ENCODE peak calls at places on chromosome 18, in ten cellular contexts. One of them, this sample, is unnamed.

GRCh38 chr18:24818451-24818850 is 358.0 kb downstream of the HRH4 start:
- DNase-seq in BJ: no peak
- DNase-seq in prostate gland: no peak
- DNase-seq in activated CD8-positive, alpha-beta memory T cell treated with anti-CD3 and anti-CD28 coated beads, Interleukin-2, amount 10 ng/mL, durations not matched to agents 7 days and 5 days: no peak
- DNase-seq in HuH-7.5: no peak
- DNase-seq in cerebellum: peak; percentile 90
- DNase-seq in iPS-NIHi11: no peak
- DNase-seq in naive thymus-derived CD8-positive, alpha-beta T cell: no peak
- DNase-seq in activated naive CD4-positive, alpha-beta T cell treated with anti-CD3 and anti-CD28 coated beads, Interleukin-2, amount 50 U/mL, for 72 hours: no peak
- DNase-seq in NCI-H446 treated with DMSO at 0.1 percent for 48 hours: peak; percentile 82
- DNase-seq in this sample: no peak

GRCh38 chr18:58334061-58334460 is 290.0 kb downstream of the NEDD4L start:
- DNase-seq in BJ: no peak
- DNase-seq in prostate gland: no peak
- DNase-seq in activated CD8-positive, alpha-beta memory T cell treated with anti-CD3 and anti-CD28 coated beads, Interleukin-2, amount 10 ng/mL, durations not matched to agents 7 days and 5 days: no peak
- DNase-seq in HuH-7.5: no peak
- DNase-seq in cerebellum: no peak
- DNase-seq in iPS-NIHi11: no peak
- DNase-seq in naive thymus-derived CD8-positive, alpha-beta T cell: no peak
- DNase-seq in activated naive CD4-positive, alpha-beta T cell treated with anti-CD3 and anti-CD28 coated beads, Interleukin-2, amount 50 U/mL, for 72 hours: no peak
- DNase-seq in NCI-H446 treated with DMSO at 0.1 percent for 48 hours: no peak
- DNase-seq in this sample: no peak

GRCh38 chr18:30487962-30488361 is 554.6 kb downstream of the DSC3 start:
- DNase-seq in BJ: no peak
- DNase-seq in prostate gland: no peak
- DNase-seq in activated CD8-positive, alpha-beta memory T cell treated with anti-CD3 and anti-CD28 coated beads, Interleukin-2, amount 10 ng/mL, durations not matched to agents 7 days and 5 days: no peak
- DNase-seq in HuH-7.5: no peak
- DNase-seq in cerebellum: no peak
- DNase-seq in iPS-NIHi11: no peak
- DNase-seq in naive thymus-derived CD8-positive, alpha-beta T cell: no peak
- DNase-seq in activated naive CD4-positive, alpha-beta T cell treated with anti-CD3 and anti-CD28 coated beads, Interleukin-2, amount 50 U/mL, for 72 hours: no peak
- DNase-seq in NCI-H446 treated with DMSO at 0.1 percent for 48 hours: no peak
- DNase-seq in this sample: no peak

GRCh38 chr18:53984021-53984420 is 240.4 kb downstream of the MBD2 start:
- DNase-seq in BJ: no peak
- DNase-seq in prostate gland: no peak
- DNase-seq in activated CD8-positive, alpha-beta memory T cell treated with anti-CD3 and anti-CD28 coated beads, Interleukin-2, amount 10 ng/mL, durations not matched to agents 7 days and 5 days: no peak
- DNase-seq in HuH-7.5: no peak
- DNase-seq in cerebellum: no peak
- DNase-seq in iPS-NIHi11: no peak
- DNase-seq in naive thymus-derived CD8-positive, alpha-beta T cell: no peak
- DNase-seq in activated naive CD4-positive, alpha-beta T cell treated with anti-CD3 and anti-CD28 coated beads, Interleukin-2, amount 50 U/mL, for 72 hours: no peak
- DNase-seq in NCI-H446 treated with DMSO at 0.1 percent for 48 hours: no peak
- DNase-seq in this sample: no peak

GRCh38 chr18:58192519-58192918 is 148.5 kb downstream of the NEDD4L start:
- DNase-seq in BJ: no peak
- DNase-seq in prostate gland: no peak
- DNase-seq in activated CD8-positive, alpha-beta memory T cell treated with anti-CD3 and anti-CD28 coated beads, Interleukin-2, amount 10 ng/mL, durations not matched to agents 7 days and 5 days: no peak
- DNase-seq in HuH-7.5: no peak
- DNase-seq in cerebellum: no peak
- DNase-seq in iPS-NIHi11: no peak
- DNase-seq in naive thymus-derived CD8-positive, alpha-beta T cell: no peak
- DNase-seq in activated naive CD4-positive, alpha-beta T cell treated with anti-CD3 and anti-CD28 coated beads, Interleukin-2, amount 50 U/mL, for 72 hours: no peak
- DNase-seq in NCI-H446 treated with DMSO at 0.1 percent for 48 hours: no peak
- DNase-seq in this sample: no peak

GRCh38 chr18:3207565-3207964 is 12.2 kb downstream of the MYOM1 start:
- DNase-seq in BJ: no peak
- DNase-seq in prostate gland: no peak
- DNase-seq in activated CD8-positive, alpha-beta memory T cell treated with anti-CD3 and anti-CD28 coated beads, Interleukin-2, amount 10 ng/mL, durations not matched to agents 7 days and 5 days: no peak
- DNase-seq in HuH-7.5: no peak
- DNase-seq in cerebellum: no peak
- DNase-seq in iPS-NIHi11: no peak
- DNase-seq in naive thymus-derived CD8-positive, alpha-beta T cell: no peak
- DNase-seq in activated naive CD4-positive, alpha-beta T cell treated with anti-CD3 and anti-CD28 coated beads, Interleukin-2, amount 50 U/mL, for 72 hours: no peak
- DNase-seq in NCI-H446 treated with DMSO at 0.1 percent for 48 hours: no peak
- DNase-seq in this sample: no peak

GRCh38 chr18:26456070-26456491 is 92.3 kb downstream of the KCTD1 start:
- DNase-seq in BJ: no peak
- DNase-seq in prostate gland: no peak
- DNase-seq in activated CD8-positive, alpha-beta memory T cell treated with anti-CD3 and anti-CD28 coated beads, Interleukin-2, amount 10 ng/mL, durations not matched to agents 7 days and 5 days: no peak
- DNase-seq in HuH-7.5: no peak
- DNase-seq in cerebellum: no peak
- DNase-seq in iPS-NIHi11: no peak
- DNase-seq in naive thymus-derived CD8-positive, alpha-beta T cell: no peak
- DNase-seq in activated naive CD4-positive, alpha-beta T cell treated with anti-CD3 and anti-CD28 coated beads, Interleukin-2, amount 50 U/mL, for 72 hours: no peak
- DNase-seq in NCI-H446 treated with DMSO at 0.1 percent for 48 hours: no peak
- DNase-seq in this sample: no peak

GRCh38 chr18:77984833-77985232 is 735.2 kb downstream of the GALR1 start:
- DNase-seq in BJ: no peak
- DNase-seq in prostate gland: no peak
- DNase-seq in activated CD8-positive, alpha-beta memory T cell treated with anti-CD3 and anti-CD28 coated beads, Interleukin-2, amount 10 ng/mL, durations not matched to agents 7 days and 5 days: no peak
- DNase-seq in HuH-7.5: no peak
- DNase-seq in cerebellum: no peak
- DNase-seq in iPS-NIHi11: no peak
- DNase-seq in naive thymus-derived CD8-positive, alpha-beta T cell: no peak
- DNase-seq in activated naive CD4-positive, alpha-beta T cell treated with anti-CD3 and anti-CD28 coated beads, Interleukin-2, amount 50 U/mL, for 72 hours: no peak
- DNase-seq in NCI-H446 treated with DMSO at 0.1 percent for 48 hours: no peak
- DNase-seq in this sample: no peak

GRCh38 chr18:35926884-35927283 is 45.6 kb upstream of the RMP24 start:
- DNase-seq in BJ: no peak
- DNase-seq in prostate gland: no peak
- DNase-seq in activated CD8-positive, alpha-beta memory T cell treated with anti-CD3 and anti-CD28 coated beads, Interleukin-2, amount 10 ng/mL, durations not matched to agents 7 days and 5 days: no peak
- DNase-seq in HuH-7.5: no peak
- DNase-seq in cerebellum: no peak
- DNase-seq in iPS-NIHi11: no peak
- DNase-seq in naive thymus-derived CD8-positive, alpha-beta T cell: no peak
- DNase-seq in activated naive CD4-positive, alpha-beta T cell treated with anti-CD3 and anti-CD28 coated beads, Interleukin-2, amount 50 U/mL, for 72 hours: no peak
- DNase-seq in NCI-H446 treated with DMSO at 0.1 percent for 48 hours: no peak
- DNase-seq in this sample: no peak

GRCh38 chr18:35828591-35828990 is 143.9 kb upstream of the RMP24 start:
- DNase-seq in BJ: no peak
- DNase-seq in prostate gland: no peak
- DNase-seq in activated CD8-positive, alpha-beta memory T cell treated with anti-CD3 and anti-CD28 coated beads, Interleukin-2, amount 10 ng/mL, durations not matched to agents 7 days and 5 days: no peak
- DNase-seq in HuH-7.5: no peak
- DNase-seq in cerebellum: no peak
- DNase-seq in iPS-NIHi11: no peak
- DNase-seq in naive thymus-derived CD8-positive, alpha-beta T cell: no peak
- DNase-seq in activated naive CD4-positive, alpha-beta T cell treated with anti-CD3 and anti-CD28 coated beads, Interleukin-2, amount 50 U/mL, for 72 hours: no peak
- DNase-seq in NCI-H446 treated with DMSO at 0.1 percent for 48 hours: no peak
- DNase-seq in this sample: no peak

GRCh38 chr18:73896685-73897084 is 250.9 kb downstream of the FBXO15 start:
- DNase-seq in BJ: no peak
- DNase-seq in prostate gland: no peak
- DNase-seq in activated CD8-positive, alpha-beta memory T cell treated with anti-CD3 and anti-CD28 coated beads, Interleukin-2, amount 10 ng/mL, durations not matched to agents 7 days and 5 days: no peak
- DNase-seq in HuH-7.5: no peak
- DNase-seq in cerebellum: no peak
- DNase-seq in iPS-NIHi11: no peak
- DNase-seq in naive thymus-derived CD8-positive, alpha-beta T cell: no peak
- DNase-seq in activated naive CD4-positive, alpha-beta T cell treated with anti-CD3 and anti-CD28 coated beads, Interleukin-2, amount 50 U/mL, for 72 hours: no peak
- DNase-seq in NCI-H446 treated with DMSO at 0.1 percent for 48 hours: no peak
- DNase-seq in this sample: no peak

GRCh38 chr18:72941001-72941400 is 73.2 kb upstream of the NETO1 start:
- DNase-seq in BJ: no peak
- DNase-seq in prostate gland: no peak
- DNase-seq in activated CD8-positive, alpha-beta memory T cell treated with anti-CD3 and anti-CD28 coated beads, Interleukin-2, amount 10 ng/mL, durations not matched to agents 7 days and 5 days: no peak
- DNase-seq in HuH-7.5: no peak
- DNase-seq in cerebellum: no peak
- DNase-seq in iPS-NIHi11: no peak
- DNase-seq in naive thymus-derived CD8-positive, alpha-beta T cell: no peak
- DNase-seq in activated naive CD4-positive, alpha-beta T cell treated with anti-CD3 and anti-CD28 coated beads, Interleukin-2, amount 50 U/mL, for 72 hours: no peak
- DNase-seq in NCI-H446 treated with DMSO at 0.1 percent for 48 hours: no peak
- DNase-seq in this sample: no peak

GRCh38 chr18:80143876-80144275 is 34.8 kb downstream of the ADNP2 start:
- DNase-seq in BJ: no peak
- DNase-seq in prostate gland: no peak
- DNase-seq in activated CD8-positive, alpha-beta memory T cell treated with anti-CD3 and anti-CD28 coated beads, Interleukin-2, amount 10 ng/mL, durations not matched to agents 7 days and 5 days: no peak
- DNase-seq in HuH-7.5: no peak
- DNase-seq in cerebellum: no peak
- DNase-seq in iPS-NIHi11: no peak
- DNase-seq in naive thymus-derived CD8-positive, alpha-beta T cell: no peak
- DNase-seq in activated naive CD4-positive, alpha-beta T cell treated with anti-CD3 and anti-CD28 coated beads, Interleukin-2, amount 50 U/mL, for 72 hours: no peak
- DNase-seq in NCI-H446 treated with DMSO at 0.1 percent for 48 hours: no peak
- DNase-seq in this sample: peak; percentile 22

GRCh38 chr18:45997689-45998088 is 30.6 kb upstream of the EPG5 start:
- DNase-seq in BJ: no peak
- DNase-seq in prostate gland: no peak
- DNase-seq in activated CD8-positive, alpha-beta memory T cell treated with anti-CD3 and anti-CD28 coated beads, Interleukin-2, amount 10 ng/mL, durations not matched to agents 7 days and 5 days: peak; percentile 51
- DNase-seq in HuH-7.5: no peak
- DNase-seq in cerebellum: no peak
- DNase-seq in iPS-NIHi11: peak; percentile 48
- DNase-seq in naive thymus-derived CD8-positive, alpha-beta T cell: peak; percentile 65
- DNase-seq in activated naive CD4-positive, alpha-beta T cell treated with anti-CD3 and anti-CD28 coated beads, Interleukin-2, amount 50 U/mL, for 72 hours: no peak
- DNase-seq in NCI-H446 treated with DMSO at 0.1 percent for 48 hours: no peak
- DNase-seq in this sample: no peak

GRCh38 chr18:7017013-7017412 is 100.6 kb downstream of the LAMA1 start:
- DNase-seq in BJ: no peak
- DNase-seq in prostate gland: no peak
- DNase-seq in activated CD8-positive, alpha-beta memory T cell treated with anti-CD3 and anti-CD28 coated beads, Interleukin-2, amount 10 ng/mL, durations not matched to agents 7 days and 5 days: no peak
- DNase-seq in HuH-7.5: no peak
- DNase-seq in cerebellum: no peak
- DNase-seq in iPS-NIHi11: no peak
- DNase-seq in naive thymus-derived CD8-positive, alpha-beta T cell: no peak
- DNase-seq in activated naive CD4-positive, alpha-beta T cell treated with anti-CD3 and anti-CD28 coated beads, Interleukin-2, amount 50 U/mL, for 72 hours: no peak
- DNase-seq in NCI-H446 treated with DMSO at 0.1 percent for 48 hours: no peak
- DNase-seq in this sample: no peak

GRCh38 chr18:8949206-8949605 is 153.3 kb upstream of the NDUFV2 start:
- DNase-seq in BJ: no peak
- DNase-seq in prostate gland: no peak
- DNase-seq in activated CD8-positive, alpha-beta memory T cell treated with anti-CD3 and anti-CD28 coated beads, Interleukin-2, amount 10 ng/mL, durations not matched to agents 7 days and 5 days: no peak
- DNase-seq in HuH-7.5: no peak
- DNase-seq in cerebellum: peak; percentile 76
- DNase-seq in iPS-NIHi11: no peak
- DNase-seq in naive thymus-derived CD8-positive, alpha-beta T cell: no peak
- DNase-seq in activated naive CD4-positive, alpha-beta T cell treated with anti-CD3 and anti-CD28 coated beads, Interleukin-2, amount 50 U/mL, for 72 hours: no peak
- DNase-seq in NCI-H446 treated with DMSO at 0.1 percent for 48 hours: peak; percentile 29
- DNase-seq in this sample: peak; percentile 46

GRCh38 chr18:6971823-6972478 is 145.6 kb downstream of the LAMA1 start:
- DNase-seq in BJ: no peak
- DNase-seq in prostate gland: no peak
- DNase-seq in activated CD8-positive, alpha-beta memory T cell treated with anti-CD3 and anti-CD28 coated beads, Interleukin-2, amount 10 ng/mL, durations not matched to agents 7 days and 5 days: no peak
- DNase-seq in HuH-7.5: no peak
- DNase-seq in cerebellum: no peak
- DNase-seq in iPS-NIHi11: no peak
- DNase-seq in naive thymus-derived CD8-positive, alpha-beta T cell: no peak
- DNase-seq in activated naive CD4-positive, alpha-beta T cell treated with anti-CD3 and anti-CD28 coated beads, Interleukin-2, amount 50 U/mL, for 72 hours: no peak
- DNase-seq in NCI-H446 treated with DMSO at 0.1 percent for 48 hours: no peak
- DNase-seq in this sample: no peak

GRCh38 chr18:3816601-3817363 is 366.8 kb downstream of the TGIF1 start:
- DNase-seq in BJ: peak; percentile 97
- DNase-seq in prostate gland: no peak
- DNase-seq in activated CD8-positive, alpha-beta memory T cell treated with anti-CD3 and anti-CD28 coated beads, Interleukin-2, amount 10 ng/mL, durations not matched to agents 7 days and 5 days: no peak
- DNase-seq in HuH-7.5: peak; percentile 15
- DNase-seq in cerebellum: no peak
- DNase-seq in iPS-NIHi11: no peak
- DNase-seq in naive thymus-derived CD8-positive, alpha-beta T cell: no peak
- DNase-seq in activated naive CD4-positive, alpha-beta T cell treated with anti-CD3 and anti-CD28 coated beads, Interleukin-2, amount 50 U/mL, for 72 hours: no peak
- DNase-seq in NCI-H446 treated with DMSO at 0.1 percent for 48 hours: no peak
- DNase-seq in this sample: no peak